ENCODE peak calls at places on chromosomes 11 and 22, in seven cellular contexts. F is BE2C, A is brain microvascular endothelial cell, I is dorsolateral prefrontal cortex, X is GM12865, B is neural progenitor cell, G is lung. V is an unnamed sample.

GRCh38 chr11:46003647-46004046 is 81.2 kb downstream of the LARGE2 start:
- DNase-seq in B (no peak), A (no peak), G (no peak), X (no peak), F (no peak), I (no peak), V (no peak)

GRCh38 chr11:69366591-69366990 is 72.6 kb downstream of the MYEOV start:
- DNase-seq in X (no peak), I (no peak), A (no peak), B (no peak), F (no peak), G (no peak), V (no peak)

GRCh38 chr11:35418282-35418846 is 994 bp downstream of the SLC1A2 start:
- DNase-seq in X (no peak), B (peak), F (no peak), G (no peak), A (no peak), I (peak), V (no peak)

GRCh38 chr11:27218498-27219038 is 144.4 kb downstream of the CCDC34 start:
- DNase-seq in B (no peak), G (no peak), X (no peak), F (no peak), A (peak), I (no peak), V (no peak)

GRCh38 chr11:86802601-86803051 is 2.3 kb downstream of the PRSS23 start:
- DNase-seq in B (peak), G (no peak), F (no peak), I (no peak), X (peak), A (no peak), V (no peak)

GRCh38 chr22:21760640-21761039 is 25.0 kb upstream of the YPEL1 start:
- DNase-seq in X (no peak), B (no peak), F (no peak), G (no peak), A (peak), I (no peak), V (no peak)

GRCh38 chr11:63673579-63673978 is 2.4 kb upstream of the ATL3 start:
- DNase-seq in I (no peak), B (no peak), G (no peak), A (no peak), X (no peak), F (no peak), V (no peak)

GRCh38 chr22:24157783-24158170 is 23.5 kb upstream of the SUSD2 start:
- DNase-seq in A (no peak), B (no peak), X (peak), I (peak), F (no peak), G (no peak), V (no peak)

GRCh38 chr11:29336727-29337212 is 680.1 kb downstream of the KCNA4 start:
- DNase-seq in G (no peak), I (no peak), X (no peak), A (no peak), F (no peak), B (no peak), V (no peak)

GRCh38 chr22:32661296-32661695 is 140.2 kb upstream of the TIMP3 start:
- DNase-seq in I (no peak), F (no peak), G (no peak), A (peak), X (no peak), B (no peak), V (no peak)

GRCh38 chr11:35087648-35088047 is 51.3 kb upstream of the CD44 start:
- DNase-seq in G (no peak), I (no peak), B (no peak), X (peak), F (no peak), A (no peak), V (no peak)

GRCh38 chr11:8227156-8228152 is 36.2 kb downstream of the LMO1 start:
- DNase-seq in I (no peak), X (no peak), G (no peak), A (no peak), B (no peak), F (no peak), V (no peak)

GRCh38 chr11:117037279-117037951 is 60.8 kb downstream of the SIK3 start:
- DNase-seq in G (no peak), A (no peak), F (no peak), I (no peak), B (no peak), X (no peak), V (no peak)

GRCh38 chr11:6201486-6201885 is 2.5 kb downstream of the OR52W1 start:
- DNase-seq in F (no peak), B (no peak), I (no peak), G (no peak), A (no peak), X (no peak), V (no peak)

GRCh38 chr11:34826384-34826726 is 89.8 kb downstream of the APIP start:
- DNase-seq in B (no peak), F (no peak), X (peak), I (no peak), A (no peak), G (no peak), V (no peak)

GRCh38 chr11:69918938-69919650 is 99.9 kb upstream of the FGF3 start:
- DNase-seq in X (peak), A (peak), F (peak), G (peak), B (peak), I (peak), V (peak)

GRCh38 chr22:37148742-37149665 is 712 bp downstream of the IL2RB start:
- DNase-seq in B (no peak), A (no peak), X (no peak), G (no peak), I (no peak), F (no peak), V (no peak)
- H3K4me3 ChIP-seq in B (no peak), A (no peak), X (peak), G (no peak), I (no peak), F (no peak), V (no peak)

GRCh38 chr11:102276302-102277182 is 40.7 kb upstream of the BIRC3 start:
- DNase-seq in B (no peak), A (no peak), I (no peak), X (no peak), G (no peak), F (no peak), V (no peak)

GRCh38 chr11:102279641-102280170 is 37.6 kb upstream of the BIRC3 start:
- DNase-seq in I (no peak), A (peak), B (no peak), F (no peak), X (peak), G (no peak), V (no peak)

GRCh38 chr11:102283088-102283487 is 34.2 kb upstream of the BIRC3 start:
- DNase-seq in G (no peak), X (no peak), B (no peak), A (no peak), F (no peak), I (no peak), V (no peak)

GRCh38 chr11:102284008-102284407 is 33.3 kb upstream of the BIRC3 start:
- DNase-seq in G (no peak), A (no peak), I (no peak), F (no peak), B (no peak), X (no peak), V (no peak)

DNA sequence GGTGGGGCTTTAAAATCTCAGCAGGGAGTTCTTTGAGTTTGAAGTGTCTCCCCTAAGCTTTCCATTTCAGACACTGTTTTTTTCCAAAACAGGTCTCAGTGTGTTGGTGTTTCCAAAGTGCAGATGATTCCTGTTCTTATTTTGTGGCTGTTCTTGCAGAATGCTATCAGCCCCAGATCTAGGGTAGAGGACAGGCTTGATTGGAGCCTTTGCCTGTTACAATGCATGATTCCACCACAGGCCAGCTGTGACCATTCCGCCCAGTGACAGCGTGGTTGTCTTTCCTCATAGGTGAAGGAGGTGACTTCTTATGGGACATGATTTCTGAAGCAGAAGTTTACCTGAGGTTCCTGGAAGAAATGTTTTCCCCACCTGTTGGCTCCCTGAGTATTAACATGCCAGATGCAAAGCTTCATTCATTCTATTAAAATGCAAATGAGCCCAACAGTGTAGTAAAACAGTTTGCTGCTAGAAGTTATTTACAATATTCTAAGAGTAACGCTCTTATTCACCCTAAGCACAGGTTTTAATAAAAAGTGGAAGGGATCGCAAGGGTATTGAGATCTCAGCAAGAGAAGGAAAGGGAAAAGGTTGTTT is 36.9 kb upstream of the BIRC3 start:
- DNase-seq in X (no peak), A (no peak), G (no peak), F (no peak), B (peak), I (no peak), V (no peak)
- H3K4me3 ChIP-seq in X (no peak), A (no peak), G (no peak), F (no peak), B (no peak), I (peak), V (no peak)

GRCh38 chr11:66070604-66071325 is 693 bp downstream of the PACS1 start:
- DNase-seq in G (no peak), F (peak), A (no peak), I (no peak), X (no peak), B (peak), V (no peak)

GRCh38 chr11:66073669-66074068 is 3.6 kb downstream of the PACS1 start:
- DNase-seq in I (no peak), G (no peak), B (no peak), X (no peak), A (no peak), F (no peak), V (no peak)

GRCh38 chr11:66069715-66070603 is at the start of gene PACS1:
- DNase-seq in I (peak), A (peak), G (peak), B (peak), F (peak), X (peak), V (no peak)

GRCh38 chr11:66072518-66072917 is 2.4 kb downstream of the PACS1 start:
- DNase-seq in I (no peak), G (no peak), A (no peak), X (no peak), B (no peak), F (no peak), V (no peak)

GRCh38 chr11:66071326-66071870 is 1.3 kb downstream of the PACS1 start:
- DNase-seq in G (no peak), B (no peak), X (peak), I (no peak), A (no peak), F (no peak), V (no peak)
- H3K4me3 ChIP-seq in G (peak), B (peak), X (peak), I (peak), A (peak), F (peak), V (peak)

GRCh38 chr22:46539169-46539568 is 1.7 kb upstream of the CELSR1 start:
- DNase-seq in B (no peak), G (peak), X (no peak), A (no peak), F (no peak), I (no peak), V (no peak)
- H3K4me3 ChIP-seq in B (peak), G (no peak), X (no peak), A (peak), F (no peak), I (no peak), V (no peak)

GRCh38 chr22:49998718-49999062 is 13.9 kb downstream of the IL17REL start:
- DNase-seq in G (no peak), F (no peak), X (no peak), A (no peak), B (no peak), I (no peak), V (no peak)

GRCh38 chr22:49999063-49999900 is 13.3 kb downstream of the IL17REL start:
- DNase-seq in G (no peak), I (no peak), A (no peak), X (peak), F (peak), B (peak), V (no peak)

GRCh38 chr22:50000587-50001387 is 11.8 kb downstream of the IL17REL start:
- DNase-seq in X (no peak), A (no peak), F (no peak), I (no peak), G (no peak), B (no peak), V (no peak)

GRCh38 chr22:50001388-50002231 is 11.0 kb downstream of the IL17REL start:
- DNase-seq in F (no peak), X (no peak), B (peak), A (no peak), G (no peak), I (no peak), V (no peak)

GRCh38 chr22:49999901-50000586 is 12.5 kb downstream of the IL17REL start:
- DNase-seq in I (no peak), G (no peak), B (no peak), F (no peak), X (no peak), A (no peak), V (no peak)
- H3K4me3 ChIP-seq in I (no peak), G (no peak), B (peak), F (no peak), X (no peak), A (no peak), V (peak)

GRCh38 chr22:29072193-29072978 is 449 bp upstream of the KREMEN1 start:
- DNase-seq in G (peak), X (peak), I (peak), F (peak), A (peak), B (peak), V (peak)

GRCh38 chr22:29072979-29073617 is at the start of gene KREMEN1:
- DNase-seq in X (no peak), A (no peak), F (no peak), B (peak), I (no peak), G (no peak), V (no peak)

GRCh38 chr22:29073618-29074275 is 912 bp downstream of the KREMEN1 start:
- DNase-seq in X (no peak), F (no peak), I (no peak), A (no peak), G (peak), B (peak), V (no peak)

GRCh38 chr22:29071261-29072045 is 1.4 kb upstream of the KREMEN1 start:
- DNase-seq in I (no peak), G (no peak), A (no peak), F (peak), B (peak), X (peak), V (no peak)

GRCh38 chr22:29074276-29074625 is 1.4 kb downstream of the KREMEN1 start:
- DNase-seq in I (no peak), F (no peak), G (no peak), B (no peak), X (no peak), A (no peak), V (no peak)
- H3K4me3 ChIP-seq in I (peak), F (no peak), G (no peak), B (peak), X (no peak), A (no peak), V (peak)